ENCODE peak calls at places on chromosomes 13 and 19, in seven cellular contexts. J is HepG2, H is H1, L is SK-N-SH, O is HCT116, S is K562, B is GM12878. N is an unnamed sample.
A peak's percentile ranks its signal among the peaks of the same experiment; 100 is the strongest.

GRCh38 chr19:52991484-52991883 is 22.2 kb upstream of the ERVV-1 start:
- DNase-seq in H (no peak), J (no peak), B (no peak), S (no peak), L (no peak), O (no peak), N (peak; percentile 77)

GRCh38 chr13:23679214-23679613 is 109.0 kb downstream of the TNFRSF19 start:
- DNase-seq in J (no peak), H (no peak), L (no peak), S (no peak), O (no peak), B (no peak), N (no peak)

GRCh38 chr19:52992109-52993004 is 21.4 kb upstream of the ERVV-1 start:
- DNase-seq in S (no peak), H (no peak), B (no peak), J (no peak), L (peak; percentile 42), O (no peak), N (peak; percentile 41)

GRCh38 chr19:5220866-5221265 is 119.7 kb downstream of the PTPRS start:
- DNase-seq in H (no peak), L (no peak), S (no peak), B (no peak), J (no peak), O (no peak), N (no peak)

GRCh38 chr13:52938065-52938464 is 89.6 kb upstream of the PCDH8 start:
- DNase-seq in L (no peak), J (no peak), O (no peak), B (no peak), H (no peak), S (no peak), N (no peak)

GRCh38 chr13:97810152-97810551 is 143.3 kb upstream of the IPO5 start:
- DNase-seq in O (peak; percentile 7), B (no peak), H (no peak), L (peak; percentile 21), J (peak; percentile 13), S (no peak), N (peak; percentile 34)

GRCh38 chr13:113932060-113932459 is 41.8 kb downstream of the C13orf46 start:
- DNase-seq in J (no peak), L (no peak), S (no peak), B (no peak), H (no peak), O (no peak), N (no peak)

GRCh38 chr19:35493971-35494370 is 3.7 kb upstream of the KRTDAP start:
- DNase-seq in O (no peak), L (no peak), B (no peak), S (no peak), H (no peak), J (no peak), N (no peak)

GRCh38 chr13:22111152-22111783 is 440.4 kb downstream of the FGF9 start:
- DNase-seq in H (no peak), S (no peak), B (no peak), L (no peak), J (no peak), O (no peak), N (no peak)

GRCh38 chr19:49807174-49807830 is 5.8 kb downstream of the FUZ start:
- DNase-seq in H (no peak), B (no peak), S (no peak), L (no peak), O (no peak), J (no peak), N (no peak)

GRCh38 chr13:48975101-48975925 is at the start of gene FNDC3A:
- DNase-seq in H (no peak), J (peak; percentile 47), S (peak; percentile 48), O (peak; percentile 29), B (no peak), L (peak; percentile 94), N (peak; percentile 69)

GRCh38 chr19:8158411-8159074 is 9.2 kb upstream of the FBN3 start:
- DNase-seq in B (peak; percentile 57), L (peak; percentile 78), H (no peak), O (peak; percentile 79), S (peak; percentile 88), J (peak; percentile 87), N (peak; percentile 59)

GRCh38 chr19:44236384-44236783 is 23.3 kb upstream of the ZNF233 start:
- DNase-seq in S (no peak), J (no peak), B (no peak), H (no peak), O (no peak), L (no peak), N (no peak)

GRCh38 chr13:73138967-73139491 is 80.2 kb downstream of the KLF5 start:
- DNase-seq in S (no peak), L (no peak), O (no peak), J (no peak), H (no peak), B (no peak), N (no peak)

GRCh38 chr13:100721885-100722512 is 47.4 kb upstream of the TMTC4 start:
- DNase-seq in O (peak; percentile 37), H (no peak), J (peak; percentile 50), B (no peak), L (peak; percentile 63), S (peak; percentile 54), N (peak; percentile 55)

GRCh38 chr13:42466123-42466522 is 107.8 kb upstream of the TNFSF11 start:
- DNase-seq in O (no peak), J (no peak), H (no peak), S (no peak), L (no peak), B (no peak), N (no peak)

GRCh38 chr13:83890358-83890757 is 8.1 kb upstream of the SLITRK1 start:
- DNase-seq in H (no peak), S (no peak), J (no peak), L (no peak), O (no peak), B (no peak), N (no peak)

GRCh38 chr13:83895994-83896580 is 13.8 kb upstream of the SLITRK1 start:
- DNase-seq in O (no peak), J (no peak), L (no peak), S (no peak), B (no peak), H (no peak), N (no peak)
- TF ChIP-seq MAX in O (no peak), J (no peak), L (no peak), S (no peak), B (no peak), H (no peak), N (no peak)

GRCh38 chr13:30140973-30141372 is 166.4 kb downstream of the KATNAL1 start:
- DNase-seq in H (no peak), O (no peak), L (no peak), S (no peak), B (no peak), J (no peak), N (no peak)

GRCh38 chr13:30141773-30142501 is 165.4 kb downstream of the KATNAL1 start:
- DNase-seq in S (no peak), H (no peak), O (no peak), B (no peak), L (no peak), J (no peak), N (no peak)

GRCh38 chr13:30135868-30136267 is 171.5 kb downstream of the KATNAL1 start:
- DNase-seq in O (no peak), S (no peak), B (no peak), L (no peak), H (no peak), J (no peak), N (no peak)

GRCh38 chr13:30135351-30135750 is 172.0 kb downstream of the KATNAL1 start:
- DNase-seq in J (no peak), S (no peak), L (no peak), O (no peak), H (no peak), B (no peak), N (no peak)

DNA sequence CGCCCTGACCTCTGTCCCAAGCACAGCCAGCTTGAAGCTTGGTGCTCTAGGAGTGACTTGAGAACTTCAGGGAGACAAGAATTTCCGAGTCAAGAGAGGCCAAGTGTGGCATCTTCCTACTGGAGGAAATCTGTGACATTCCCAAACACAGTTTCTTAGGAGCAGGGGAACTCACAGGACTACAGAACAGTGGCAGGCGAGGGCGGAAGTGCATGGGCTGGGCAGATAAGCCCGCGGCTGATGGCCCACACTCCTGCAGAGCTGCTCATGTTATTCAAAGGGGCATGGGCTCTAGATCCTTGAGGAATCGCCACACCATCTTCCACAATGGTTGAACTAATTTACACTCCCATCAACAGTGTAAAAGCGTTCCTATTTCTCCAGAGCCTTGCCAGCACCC is 168.8 kb downstream of the KATNAL1 start:
- DNase-seq in S (no peak), B (no peak), H (no peak), L (no peak), O (no peak), J (no peak), N (peak; percentile 57)
- H2AFZ ChIP-seq in S (no peak overlapping the region), B (no peak overlapping the region), H (no peak overlapping the region), L (no peak overlapping the region), O (no peak overlapping the region), J (no peak overlapping the region), N (no peak overlapping the region)

GRCh38 chr13:27304099-27304498 is 33.5 kb downstream of the RASL11A start:
- DNase-seq in H (no peak), J (no peak), O (no peak), L (no peak), B (no peak), S (no peak), N (no peak)

GRCh38 chr13:27300941-27301586 is 30.4 kb downstream of the RASL11A start:
- DNase-seq in J (no peak), O (no peak), H (no peak), B (no peak), L (no peak), S (no peak), N (no peak)

GRCh38 chr13:27306364-27306763 is 35.7 kb downstream of the RASL11A start:
- DNase-seq in H (no peak), J (no peak), O (no peak), S (no peak), L (no peak), B (no peak), N (no peak)

GRCh38 chr13:27302643-27303262 is 32.1 kb downstream of the RASL11A start:
- DNase-seq in O (no peak), H (no peak), B (no peak), S (no peak), J (no peak), L (no peak), N (no peak)

GRCh38 chr13:27304611-27305010 is 34.0 kb downstream of the RASL11A start:
- DNase-seq in H (no peak), L (no peak), S (no peak), O (no peak), B (no peak), J (no peak), N (no peak)
- TF ChIP-seq MAX in H (no peak), L (no peak), S (no peak), O (no peak), B (no peak), J (no peak), N (no peak)

DNA sequence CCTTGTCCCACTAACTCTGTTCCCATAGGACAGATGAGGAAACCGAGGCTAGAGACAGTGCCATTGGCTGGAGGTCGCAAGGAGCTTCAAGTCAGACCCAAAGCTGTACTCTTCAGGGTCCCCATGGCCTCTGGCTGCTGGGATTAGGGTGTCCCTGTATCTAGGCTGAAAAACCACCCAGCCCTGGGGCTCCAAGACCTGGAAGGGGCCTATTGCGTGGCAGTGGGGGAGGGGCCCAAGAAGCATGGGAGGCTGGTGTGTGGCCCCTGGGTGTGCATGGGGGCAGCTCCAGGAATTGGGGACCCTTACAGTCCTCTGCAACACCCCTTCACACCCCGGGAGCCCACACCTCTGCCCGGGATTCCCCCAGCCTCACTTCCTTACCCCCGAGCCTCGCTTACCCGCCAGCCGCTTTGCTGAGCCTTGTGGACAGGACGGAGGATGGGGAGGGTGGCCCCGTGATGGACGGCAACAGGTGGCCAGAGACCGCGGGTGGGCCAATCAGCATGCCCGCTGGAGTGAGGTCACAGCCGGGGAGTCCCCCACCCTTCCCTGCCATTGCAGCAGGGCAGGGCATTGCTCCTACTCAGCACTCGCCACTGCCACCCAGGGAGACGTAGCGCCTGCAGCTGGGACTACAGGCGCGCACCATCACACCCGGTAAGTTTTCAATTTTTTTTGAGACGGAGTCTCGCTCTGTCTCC is at the start of gene JSRP1:
- DNase-seq in O (no peak), J (no peak), B (no peak), L (peak; percentile 94), S (no peak), H (no peak), N (no peak)
- H2AFZ ChIP-seq in O (no peak within 1 kb of the TSS), J (no peak within 1 kb of the TSS), B (no peak within 1 kb of the TSS), L (no peak within 1 kb of the TSS), S (no peak within 1 kb of the TSS), H (no peak within 1 kb of the TSS), N (no peak within 1 kb of the TSS)

N was measured in endothelial cell of umbilical vein.